ENCODE peak calls at places on chromosome 15, in four cellular contexts. G is tibial artery, C is body of pancreas, Z is left ventricle myocardium inferior. I is an unnamed sample.

GRCh38 chr15:27492021-27492621 is 521.1 kb downstream of the GABRG3 start:
- DNase-seq in G (no peak), C (no peak), Z (no peak), I (no peak)

GRCh38 chr15:25175033-25175788 is 220.4 kb downstream of the SNRPN start:
- DNase-seq in Z (peak; percentile 1), G (no peak), C (peak; percentile 4), I (peak; percentile 3)

GRCh38 chr15:100108346-100108745 is 233.4 kb downstream of the ADAMTS17 start:
- DNase-seq in Z (no peak), G (no peak), C (no peak), I (peak; percentile 8)

GRCh38 chr15:51082246-51082645 is 12.5 kb downstream of the TNFAIP8L3 start:
- DNase-seq in G (no peak), C (no peak), Z (no peak), I (no peak)

GRCh38 chr15:49741721-49742120 is 120.9 kb downstream of the DTWD1 start:
- DNase-seq in C (peak; percentile 43), G (no peak), Z (no peak), I (no peak)

GRCh38 chr15:57517027-57517671 is 74.6 kb upstream of the MYZAP start:
- DNase-seq in G (no peak), Z (no peak), C (no peak), I (no peak)

GRCh38 chr15:100189849-100190248 is 151.9 kb downstream of the ADAMTS17 start:
- DNase-seq in G (no peak), Z (no peak), C (no peak), I (no peak)

GRCh38 chr15:101020945-101021344 is 101.8 kb downstream of the LRRK1 start:
- DNase-seq in C (no peak), Z (no peak), G (no peak), I (no peak)

GRCh38 chr15:96274698-96275097 is 55.8 kb upstream of the NR2F2 start:
- DNase-seq in Z (no peak), C (no peak), G (no peak), I (no peak)

GRCh38 chr15:52018693-52019393 is at the start of gene MAPK6:
- DNase-seq in G (peak; percentile 91), C (peak; percentile 95), Z (peak; percentile 95), I (peak; percentile 97)

GRCh38 chr15:25798207-25798931 is 64.8 kb downstream of the ATP10A start:
- DNase-seq in G (no peak), C (no peak), Z (no peak), I (no peak)

GRCh38 chr15:100020181-100020580 is 286.9 kb upstream of the LYSMD4 start:
- DNase-seq in G (no peak), Z (no peak), C (no peak), I (no peak)

GRCh38 chr15:74400915-74401757 is 32.6 kb downstream of the SEMA7A start:
- DNase-seq in C (no peak), Z (no peak), G (no peak), I (no peak)

GRCh38 chr15:38069001-38069400 is 134.6 kb downstream of the TMCO5A start:
- DNase-seq in G (no peak), Z (no peak), C (no peak), I (no peak)

GRCh38 chr15:43794269-43795037 is 2.3 kb downstream of the SERF2 start:
- DNase-seq in G (no peak), Z (no peak), C (peak; percentile 26), I (no peak)

GRCh38 chr15:80920271-80920699 is 69.3 kb downstream of the MESD start:
- DNase-seq in C (no peak), G (no peak), Z (no peak), I (no peak)

GRCh38 chr15:49462242-49462641 is 39.2 kb downstream of the FGF7 start:
- DNase-seq in G (no peak), Z (no peak), C (no peak), I (no peak)

GRCh38 chr15:47194718-47195117 is 522.6 kb upstream of the SEMA6D start:
- DNase-seq in G (no peak), C (no peak), Z (no peak), I (no peak)

GRCh38 chr15:68279779-68280745 is 2.5 kb downstream of the FEM1B start:
- DNase-seq in G (no peak), C (no peak), Z (no peak), I (no peak)

GRCh38 chr15:32802296-32802936 is 84.6 kb downstream of the GREM1 start:
- DNase-seq in Z (no peak), C (no peak), G (no peak), I (no peak)

GRCh38 chr15:63497642-63498100 is 6.7 kb upstream of the USP3 start:
- DNase-seq in C (no peak), Z (peak; percentile 41), G (no peak), I (no peak)

GRCh38 chr15:53586815-53587214 is 172.6 kb downstream of the WDR72 start:
- DNase-seq in C (peak; percentile 59), G (no peak), Z (no peak), I (no peak)

GRCh38 chr15:43911235-43911661 is 84.4 kb downstream of the WDR76 start:
- DNase-seq in C (no peak), G (peak; percentile 57), Z (peak; percentile 61), I (no peak)

GRCh38 chr15:58026552-58026951 is 39.0 kb downstream of the ALDH1A2 start:
- DNase-seq in G (no peak), C (no peak), Z (no peak), I (no peak)

GRCh38 chr15:72197460-72198409 is at the start of gene GRAMD2A:
- DNase-seq in Z (peak; percentile 32), G (no peak), C (peak; percentile 30), I (no peak)

GRCh38 chr15:42046597-42046996 is 25.8 kb upstream of the PLA2G4E start:
- DNase-seq in C (no peak), Z (no peak), G (no peak), I (no peak)

GRCh38 chr15:69081310-69082004 is 67.0 kb downstream of the NOX5 start:
- DNase-seq in C (peak; percentile 41), Z (peak; percentile 82), G (peak; percentile 55), I (peak; percentile 80)

GRCh38 chr15:34851007-34851406 is 55.7 kb upstream of the ACTC1 start:
- DNase-seq in G (no peak), C (no peak), Z (no peak), I (no peak)

GRCh38 chr15:34853001-34853758 is 57.8 kb upstream of the ACTC1 start:
- DNase-seq in G (no peak), C (no peak), Z (no peak), I (no peak)

GRCh38 chr15:34855397-34855796 is 60.0 kb upstream of the ACTC1 start:
- DNase-seq in C (no peak), G (no peak), Z (no peak), I (no peak)

GRCh38 chr15:34851751-34852150 is 56.4 kb upstream of the ACTC1 start:
- DNase-seq in C (no peak), Z (no peak), G (no peak), I (no peak)

GRCh38 chr15:34855893-34856292 is 60.5 kb upstream of the ACTC1 start:
- DNase-seq in Z (no peak), C (peak; percentile 12), G (no peak), I (no peak)
- H3K36me3 ChIP-seq in Z (peaks cover 57% of the 10 kb centered on the region), C (no peaks in the 10 kb centered on the region), G (peaks cover 11% of the 10 kb centered on the region), I (peaks cover 51% of the 10 kb centered on the region)

GRCh38 chr15:85782112-85782511 is 12.6 kb downstream of the KLHL25 start:
- DNase-seq in G (no peak), Z (no peak), C (no peak), I (no peak)

GRCh38 chr15:85781099-85781498 is 13.6 kb downstream of the KLHL25 start:
- DNase-seq in C (no peak), Z (no peak), G (no peak), I (no peak)

GRCh38 chr15:85777291-85778106 is 17.2 kb downstream of the KLHL25 start:
- DNase-seq in Z (no peak), C (no peak), G (no peak), I (no peak)

GRCh38 chr15:85780586-85780985 is 14.1 kb downstream of the KLHL25 start:
- DNase-seq in Z (no peak), G (no peak), C (no peak), I (no peak)

GRCh38 chr15:85778107-85778776 is 16.5 kb downstream of the KLHL25 start:
- DNase-seq in C (no peak), G (no peak), Z (no peak), I (no peak)
- H3K27ac ChIP-seq in C (no peak overlapping the region), G (no peak overlapping the region), Z (peak overlapping the region; percentile 73), I (peak overlapping the region; percentile 50)

DNA sequence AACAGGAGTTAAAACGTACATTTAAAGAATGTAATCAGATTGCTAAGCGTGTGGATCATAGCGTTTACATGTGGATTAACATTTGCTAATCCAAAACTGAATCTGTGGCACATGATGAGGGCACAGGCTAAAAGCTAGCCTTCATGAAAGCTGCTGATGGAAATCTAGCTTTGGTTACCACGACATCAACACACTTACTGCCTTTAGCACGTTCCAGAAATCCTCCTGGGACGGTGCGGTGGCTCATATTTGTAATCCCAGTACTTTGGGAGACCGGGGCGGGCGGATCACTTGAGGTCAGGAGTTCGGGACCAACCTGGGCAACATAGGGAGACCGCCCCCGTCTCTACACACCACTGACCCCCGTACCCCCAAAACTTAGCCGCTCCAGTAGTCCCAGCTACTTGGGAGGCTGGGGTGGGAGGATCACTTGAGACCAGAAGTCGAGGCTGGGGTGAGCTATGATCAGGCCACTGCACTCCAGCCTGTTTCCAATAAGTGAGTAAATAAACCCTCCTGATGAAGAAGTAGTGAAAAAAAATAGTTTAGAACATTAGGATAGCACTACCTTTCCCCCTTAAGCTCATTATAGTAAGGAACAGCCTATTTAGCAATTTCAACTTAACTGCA is 1.2 kb upstream of the PRTG start:
- DNase-seq in Z (no peak), C (no peak), G (no peak), I (no peak)
- H3K4me3 ChIP-seq in Z (peak overlapping the region; percentile 74), C (no peak overlapping the region), G (peak overlapping the region; percentile 94), I (no peak overlapping the region)

GRCh38 chr15:65599677-65600076 is 11.3 kb downstream of the INTS14 start:
- DNase-seq in G (no peak), Z (no peak), C (no peak), I (no peak)
- H3K36me3 ChIP-seq in G (peaks cover 71% of the 10 kb centered on the region), Z (peaks cover 97% of the 10 kb centered on the region), C (no peaks in the 10 kb centered on the region), I (peaks cover 90% of the 10 kb centered on the region)

GRCh38 chr15:89333959-89334509 is 590 bp downstream of the POLG start:
- DNase-seq in Z (no peak), G (peak; percentile 20), C (no peak), I (no peak)
- H3K27ac ChIP-seq in Z (peak overlapping the region; percentile 98), G (peak overlapping the region; percentile 90), C (peak overlapping the region; percentile 94), I (peak overlapping the region; percentile 98)

DNA sequence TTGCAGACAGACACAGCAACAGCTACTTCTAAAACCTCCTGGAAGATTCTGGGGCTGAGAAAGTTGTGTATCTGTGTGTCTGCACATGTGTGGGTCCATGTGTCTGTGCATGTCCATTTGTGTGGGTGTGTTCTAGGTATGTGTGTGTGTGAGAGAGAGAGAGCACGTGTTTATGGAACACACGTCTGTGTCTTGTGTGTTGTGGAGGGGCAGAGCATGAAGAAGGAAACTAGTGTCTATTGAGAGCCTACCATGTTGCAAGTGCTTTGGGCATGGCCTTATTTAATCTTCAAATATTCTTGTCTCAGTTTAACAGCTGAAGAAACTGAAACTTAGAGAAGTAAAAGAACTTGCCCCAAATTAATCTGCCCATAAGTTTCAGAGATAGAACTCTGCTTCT is 327.5 kb downstream of the UACA start:
- DNase-seq in G (no peak), C (no peak), Z (no peak), I (no peak)
- H3K4me3 ChIP-seq in G (no peak overlapping the region), C (no peak overlapping the region), Z (no peak overlapping the region), I (no peak overlapping the region)

GRCh38 chr15:75659141-75659771 is 11.5 kb downstream of the SNX33 start:
- DNase-seq in G (no peak), C (no peak), Z (no peak), I (peak; percentile 21)
- H3K36me3 ChIP-seq in G (peaks cover 35% of the 10 kb centered on the region), C (no peaks in the 10 kb centered on the region), Z (peaks cover 29% of the 10 kb centered on the region), I (no peaks in the 10 kb centered on the region)